ENCODE peak calls at places on chromosomes 13 and 19, in seven cellular contexts. One of them, this sample, is unnamed.

GRCh38 chr13:44307255-44307654 is 66.4 kb upstream of the SERP2 start:
- DNase-seq in psoas muscle: no peak
- DNase-seq in spleen: no peak
- DNase-seq in choroid plexus epithelial cell: peak
- DNase-seq in endothelial cell: no peak
- DNase-seq in heart right ventricle: no peak
- DNase-seq in HCT116: peak
- DNase-seq in this sample: no peak

GRCh38 chr13:61664821-61665705 is 249.4 kb upstream of the PCDH20 start:
- DNase-seq in spleen: peak
- DNase-seq in endothelial cell: no peak
- DNase-seq in heart right ventricle: no peak
- DNase-seq in HCT116: peak
- DNase-seq in choroid plexus epithelial cell: peak
- DNase-seq in psoas muscle: no peak
- DNase-seq in this sample: peak

GRCh38 chr13:32209670-32210069 is 105.5 kb downstream of the ZAR1L start:
- DNase-seq in heart right ventricle: no peak
- DNase-seq in HCT116: no peak
- DNase-seq in choroid plexus epithelial cell: peak
- DNase-seq in psoas muscle: no peak
- DNase-seq in spleen: no peak
- DNase-seq in endothelial cell: no peak
- DNase-seq in this sample: no peak

GRCh38 chr19:40377876-40378385 is 12.1 kb downstream of the HIPK4 start:
- DNase-seq in endothelial cell: no peak
- DNase-seq in psoas muscle: no peak
- DNase-seq in HCT116: no peak
- DNase-seq in heart right ventricle: no peak
- DNase-seq in spleen: no peak
- DNase-seq in choroid plexus epithelial cell: no peak
- DNase-seq in this sample: no peak

GRCh38 chr13:93794197-93794885 is 567.7 kb downstream of the GPC6 start:
- DNase-seq in endothelial cell: no peak
- DNase-seq in spleen: no peak
- DNase-seq in heart right ventricle: no peak
- DNase-seq in psoas muscle: no peak
- DNase-seq in HCT116: no peak
- DNase-seq in choroid plexus epithelial cell: no peak
- DNase-seq in this sample: no peak

GRCh38 chr13:113926301-113926761 is 47.5 kb downstream of the C13orf46 start:
- DNase-seq in endothelial cell: no peak
- DNase-seq in heart right ventricle: no peak
- DNase-seq in spleen: peak
- DNase-seq in HCT116: no peak
- DNase-seq in choroid plexus epithelial cell: peak
- DNase-seq in psoas muscle: no peak
- DNase-seq in this sample: no peak

GRCh38 chr19:18798384-18799352 is 7.6 kb upstream of the COMP start:
- DNase-seq in psoas muscle: no peak
- DNase-seq in heart right ventricle: no peak
- DNase-seq in choroid plexus epithelial cell: no peak
- DNase-seq in endothelial cell: no peak
- DNase-seq in HCT116: no peak
- DNase-seq in spleen: no peak
- DNase-seq in this sample: no peak

GRCh38 chr13:112486386-112487126 is 101.4 kb downstream of the TUBGCP3 start:
- DNase-seq in psoas muscle: no peak
- DNase-seq in HCT116: no peak
- DNase-seq in spleen: no peak
- DNase-seq in endothelial cell: no peak
- DNase-seq in choroid plexus epithelial cell: peak
- DNase-seq in heart right ventricle: no peak
- DNase-seq in this sample: no peak

GRCh38 chr13:75324413-75324940 is 157.5 kb downstream of the TBC1D4 start:
- DNase-seq in HCT116: no peak
- DNase-seq in spleen: no peak
- DNase-seq in endothelial cell: no peak
- DNase-seq in psoas muscle: no peak
- DNase-seq in choroid plexus epithelial cell: no peak
- DNase-seq in heart right ventricle: no peak
- DNase-seq in this sample: no peak

GRCh38 chr13:99757756-99758464 is 213.7 kb downstream of the ZIC5 start:
- DNase-seq in HCT116: no peak
- DNase-seq in heart right ventricle: no peak
- DNase-seq in psoas muscle: no peak
- DNase-seq in endothelial cell: no peak
- DNase-seq in spleen: no peak
- DNase-seq in choroid plexus epithelial cell: no peak
- DNase-seq in this sample: no peak

GRCh38 chr13:80871481-80871880 is 530.6 kb upstream of the SPRY2 start:
- DNase-seq in psoas muscle: no peak
- DNase-seq in HCT116: no peak
- DNase-seq in spleen: no peak
- DNase-seq in choroid plexus epithelial cell: peak
- DNase-seq in heart right ventricle: no peak
- DNase-seq in endothelial cell: no peak
- DNase-seq in this sample: no peak

GRCh38 chr19:57719424-57719823 is 8.0 kb downstream of the ZNF671 start:
- DNase-seq in endothelial cell: no peak
- DNase-seq in HCT116: no peak
- DNase-seq in psoas muscle: no peak
- DNase-seq in spleen: no peak
- DNase-seq in choroid plexus epithelial cell: no peak
- DNase-seq in heart right ventricle: no peak
- DNase-seq in this sample: no peak

GRCh38 chr19:54673222-54673621 is 10.4 kb downstream of the LILRB4 start:
- DNase-seq in spleen: no peak
- DNase-seq in heart right ventricle: no peak
- DNase-seq in endothelial cell: no peak
- DNase-seq in psoas muscle: no peak
- DNase-seq in choroid plexus epithelial cell: no peak
- DNase-seq in HCT116: no peak
- DNase-seq in this sample: no peak

GRCh38 chr13:46232281-46232680 is 20.6 kb downstream of the LRRC63 start:
- DNase-seq in endothelial cell: no peak
- DNase-seq in heart right ventricle: no peak
- DNase-seq in psoas muscle: no peak
- DNase-seq in choroid plexus epithelial cell: no peak
- DNase-seq in HCT116: no peak
- DNase-seq in spleen: no peak
- DNase-seq in this sample: no peak

GRCh38 chr19:49807174-49807830 is 5.8 kb downstream of the FUZ start:
- DNase-seq in HCT116: no peak
- DNase-seq in choroid plexus epithelial cell: no peak
- DNase-seq in psoas muscle: no peak
- DNase-seq in spleen: no peak
- DNase-seq in endothelial cell: no peak
- DNase-seq in heart right ventricle: no peak
- DNase-seq in this sample: no peak

GRCh38 chr13:100895656-100896055 is 221.1 kb upstream of the TMTC4 start:
- DNase-seq in endothelial cell: no peak
- DNase-seq in HCT116: no peak
- DNase-seq in spleen: no peak
- DNase-seq in psoas muscle: no peak
- DNase-seq in choroid plexus epithelial cell: no peak
- DNase-seq in heart right ventricle: no peak
- DNase-seq in this sample: no peak

GRCh38 chr13:45206340-45206739 is 5.5 kb upstream of the KCTD4 start:
- DNase-seq in HCT116: peak
- DNase-seq in heart right ventricle: no peak
- DNase-seq in choroid plexus epithelial cell: peak
- DNase-seq in endothelial cell: no peak
- DNase-seq in spleen: no peak
- DNase-seq in psoas muscle: no peak
- DNase-seq in this sample: no peak

GRCh38 chr13:51221674-51222509 is at the start of gene FAM124A:
- DNase-seq in psoas muscle: peak
- DNase-seq in spleen: peak
- DNase-seq in heart right ventricle: peak
- DNase-seq in HCT116: peak
- DNase-seq in endothelial cell: peak
- DNase-seq in choroid plexus epithelial cell: peak
- DNase-seq in this sample: no peak

GRCh38 chr13:111458001-111458531 is 137.6 kb downstream of the TEX29 start:
- DNase-seq in HCT116: no peak
- DNase-seq in spleen: no peak
- DNase-seq in psoas muscle: no peak
- DNase-seq in heart right ventricle: no peak
- DNase-seq in endothelial cell: no peak
- DNase-seq in choroid plexus epithelial cell: no peak
- DNase-seq in this sample: no peak

GRCh38 chr19:21117041-21117907 is 24.6 kb upstream of the ZNF431 start:
- DNase-seq in psoas muscle: no peak
- DNase-seq in HCT116: no peak
- DNase-seq in endothelial cell: no peak
- DNase-seq in choroid plexus epithelial cell: peak
- DNase-seq in spleen: no peak
- DNase-seq in heart right ventricle: no peak
- DNase-seq in this sample: no peak

GRCh38 chr13:23709521-23709920 is 139.3 kb downstream of the TNFRSF19 start:
- DNase-seq in heart right ventricle: peak
- DNase-seq in endothelial cell: no peak
- DNase-seq in HCT116: no peak
- DNase-seq in spleen: no peak
- DNase-seq in psoas muscle: no peak
- DNase-seq in choroid plexus epithelial cell: peak
- DNase-seq in this sample: no peak
- TF ChIP-seq CTCF in heart right ventricle: peak
- TF ChIP-seq CTCF in endothelial cell: no peak
- TF ChIP-seq CTCF in HCT116: no peak
- TF ChIP-seq CTCF in spleen: no peak
- TF ChIP-seq CTCF in psoas muscle: no peak
- TF ChIP-seq CTCF in choroid plexus epithelial cell: peak
- TF ChIP-seq CTCF in this sample: no peak

DNA sequence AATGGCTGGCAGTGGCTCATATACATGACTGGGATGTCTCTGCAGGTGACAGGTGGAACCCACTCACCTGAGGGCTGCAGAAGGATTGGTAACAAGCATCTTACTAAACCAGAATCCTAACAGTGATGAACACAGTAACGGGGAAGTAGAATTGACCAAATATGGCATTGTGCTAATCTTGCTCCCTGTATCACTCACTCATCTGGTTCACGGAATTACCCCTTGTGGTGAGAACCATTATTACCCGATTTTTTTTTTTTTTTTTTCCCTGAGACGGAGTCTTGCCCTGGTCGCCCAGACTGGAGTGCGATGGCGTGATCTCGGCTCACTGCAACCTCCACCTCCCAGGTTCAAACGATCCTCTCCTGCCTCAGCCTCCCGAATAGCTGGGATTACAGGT is 69.5 kb downstream of the PTPRS start:
- DNase-seq in endothelial cell: no peak
- DNase-seq in psoas muscle: no peak
- DNase-seq in heart right ventricle: no peak
- DNase-seq in HCT116: no peak
- DNase-seq in choroid plexus epithelial cell: peak
- DNase-seq in spleen: no peak
- DNase-seq in this sample: no peak
- TF ChIP-seq CTCF in endothelial cell: peak
- TF ChIP-seq CTCF in psoas muscle: no peak
- TF ChIP-seq CTCF in heart right ventricle: no peak
- TF ChIP-seq CTCF in HCT116: no peak
- TF ChIP-seq CTCF in choroid plexus epithelial cell: peak
- TF ChIP-seq CTCF in spleen: no peak
- TF ChIP-seq CTCF in this sample: peak

GRCh38 chr19:51296331-51297093 is 14.9 kb upstream of the IGLON5 start:
- DNase-seq in heart right ventricle: no peak
- DNase-seq in HCT116: no peak
- DNase-seq in spleen: no peak
- DNase-seq in choroid plexus epithelial cell: no peak
- DNase-seq in psoas muscle: no peak
- DNase-seq in endothelial cell: no peak
- DNase-seq in this sample: no peak
- TF ChIP-seq CTCF in heart right ventricle: no peak
- TF ChIP-seq CTCF in HCT116: peak
- TF ChIP-seq CTCF in spleen: no peak
- TF ChIP-seq CTCF in choroid plexus epithelial cell: no peak
- TF ChIP-seq CTCF in psoas muscle: no peak
- TF ChIP-seq CTCF in endothelial cell: no peak
- TF ChIP-seq CTCF in this sample: peak

GRCh38 chr13:85742355-85742754 is 56.9 kb downstream of the SLITRK6 start:
- DNase-seq in psoas muscle: no peak
- DNase-seq in spleen: no peak
- DNase-seq in choroid plexus epithelial cell: no peak
- DNase-seq in heart right ventricle: no peak
- DNase-seq in HCT116: no peak
- DNase-seq in endothelial cell: no peak
- DNase-seq in this sample: no peak

GRCh38 chr13:85738696-85739320 is 60.4 kb downstream of the SLITRK6 start:
- DNase-seq in choroid plexus epithelial cell: no peak
- DNase-seq in HCT116: no peak
- DNase-seq in endothelial cell: no peak
- DNase-seq in heart right ventricle: no peak
- DNase-seq in psoas muscle: no peak
- DNase-seq in spleen: no peak
- DNase-seq in this sample: no peak

GRCh38 chr13:85741017-85741416 is 58.2 kb downstream of the SLITRK6 start:
- DNase-seq in HCT116: no peak
- DNase-seq in heart right ventricle: no peak
- DNase-seq in spleen: no peak
- DNase-seq in psoas muscle: no peak
- DNase-seq in choroid plexus epithelial cell: no peak
- DNase-seq in endothelial cell: no peak
- DNase-seq in this sample: no peak

DNA sequence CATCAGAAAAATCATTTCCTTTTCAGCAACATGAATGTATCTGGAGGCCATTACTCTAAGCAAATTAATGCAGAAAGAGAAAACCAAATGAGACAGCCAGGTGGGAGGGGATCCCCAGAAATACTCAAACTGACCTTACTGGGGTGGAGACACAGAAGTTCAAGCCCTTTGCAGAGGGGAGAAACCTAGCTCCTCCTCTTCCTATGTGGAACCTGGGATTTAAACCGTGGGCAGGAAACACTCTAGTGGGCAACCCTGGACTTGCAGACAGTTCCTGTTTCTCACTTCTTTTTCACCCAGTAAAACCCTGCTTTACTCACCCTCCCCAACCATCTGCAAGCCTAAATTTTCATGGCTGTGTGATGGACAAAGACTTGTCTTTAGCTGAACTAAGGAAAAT is 61.3 kb downstream of the SLITRK6 start:
- DNase-seq in HCT116: no peak
- DNase-seq in heart right ventricle: no peak
- DNase-seq in spleen: no peak
- DNase-seq in psoas muscle: no peak
- DNase-seq in choroid plexus epithelial cell: no peak
- DNase-seq in endothelial cell: no peak
- DNase-seq in this sample: no peak
- TF ChIP-seq CTCF in HCT116: no peak
- TF ChIP-seq CTCF in heart right ventricle: no peak
- TF ChIP-seq CTCF in spleen: no peak
- TF ChIP-seq CTCF in psoas muscle: no peak
- TF ChIP-seq CTCF in choroid plexus epithelial cell: no peak
- TF ChIP-seq CTCF in endothelial cell: no peak
- TF ChIP-seq CTCF in this sample: no peak

DNA sequence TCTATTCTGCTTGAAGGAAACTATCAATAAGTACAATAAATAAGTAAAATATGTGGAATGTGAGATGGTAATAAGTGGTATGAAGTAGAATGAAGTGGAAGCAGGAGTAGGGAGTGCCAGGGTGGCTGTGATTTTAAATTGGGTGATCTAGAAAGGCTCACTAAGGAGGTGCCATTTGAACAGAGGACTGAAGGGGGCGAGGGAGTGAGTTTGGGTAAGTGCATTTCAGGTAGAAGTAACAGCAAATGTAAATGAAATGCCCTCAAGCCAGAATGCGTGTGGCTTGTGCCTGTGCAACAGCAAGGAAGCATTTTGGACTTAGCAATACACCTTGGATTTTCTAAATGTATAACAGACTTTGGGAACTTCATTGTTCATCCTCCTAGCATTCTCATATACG is 77.1 kb downstream of the CCNA1 start:
- DNase-seq in choroid plexus epithelial cell: no peak
- DNase-seq in HCT116: no peak
- DNase-seq in spleen: no peak
- DNase-seq in psoas muscle: no peak
- DNase-seq in endothelial cell: peak
- DNase-seq in heart right ventricle: no peak
- DNase-seq in this sample: no peak
- TF ChIP-seq CTCF in choroid plexus epithelial cell: peak
- TF ChIP-seq CTCF in HCT116: no peak
- TF ChIP-seq CTCF in spleen: no peak
- TF ChIP-seq CTCF in psoas muscle: no peak
- TF ChIP-seq CTCF in endothelial cell: no peak
- TF ChIP-seq CTCF in heart right ventricle: no peak
- TF ChIP-seq CTCF in this sample: peak